ENCODE peak calls at places on chromosomes 16 and 17, in five cellular contexts. E is sigmoid colon, Y is transverse colon, F is A549, P is H1. R is an unnamed sample.

GRCh38 chr17:42682400-42683384 is at the start of gene CNTNAP1:
- DNase-seq in E (peak; percentile 88), Y (peak; percentile 68), F (peak; percentile 77), P (no peak), R (no peak)

GRCh38 chr16:11799509-11800384 is 2.7 kb upstream of the ZC3H7A start:
- DNase-seq in E (no peak), Y (no peak), F (no peak), P (no peak), R (no peak)

GRCh38 chr16:7150230-7150629 is 182.4 kb upstream of the RBFOX1 start:
- DNase-seq in E (no peak), Y (no peak), F (no peak), P (no peak), R (no peak)

GRCh38 chr17:9451919-9452318 is 123.7 kb downstream of the STX8 start:
- DNase-seq in E (no peak), Y (no peak), F (peak; percentile 35), P (no peak), R (no peak)

GRCh38 chr16:70520612-70521297 is 2.6 kb downstream of the COG4 start:
- DNase-seq in E (no peak), Y (no peak), F (no peak), P (no peak), R (no peak)

GRCh38 chr17:51165680-51166197 is 472 bp upstream of the NME2 start:
- DNase-seq in E (peak; percentile 73), Y (peak; percentile 43), F (peak; percentile 56), P (no peak), R (no peak)

GRCh38 chr17:7224661-7225111 is 4.9 kb downstream of the ACADVL start:
- DNase-seq in E (no peak), Y (no peak), F (no peak), P (no peak), R (no peak)

GRCh38 chr16:19148189-19148588 is 19.9 kb upstream of the SYT17 start:
- DNase-seq in E (no peak), Y (no peak), F (no peak), P (no peak), R (no peak)

GRCh38 chr16:87535855-87536794 is 43.3 kb upstream of the ZCCHC14 start:
- DNase-seq in E (no peak), Y (no peak), F (no peak), P (no peak), R (no peak)

GRCh38 chr17:41377546-41377945 is 4.6 kb downstream of the KRT34 start:
- DNase-seq in E (no peak), Y (no peak), F (no peak), P (no peak), R (no peak)

GRCh38 chr16:74605746-74606520 is 981 bp downstream of the GLG1 start:
- DNase-seq in E (peak; percentile 61), Y (no peak), F (no peak), P (no peak), R (no peak)

GRCh38 chr16:75660726-75661302 is 13.2 kb downstream of the TERF2IP start:
- DNase-seq in E (no peak), Y (no peak), F (no peak), P (no peak), R (no peak)

GRCh38 chr17:80204626-80205468 is 15.3 kb downstream of the SGSH start:
- DNase-seq in E (no peak), Y (no peak), F (no peak), P (no peak), R (no peak)

GRCh38 chr16:12613131-12613991 is 190.3 kb downstream of the CPPED1 start:
- DNase-seq in E (no peak), Y (peak; percentile 14), F (peak; percentile 61), P (peak; percentile 39), R (no peak)

GRCh38 chr17:49433000-49433694 is 18.5 kb upstream of the PHB1 start:
- DNase-seq in E (no peak), Y (no peak), F (no peak), P (no peak), R (no peak)

GRCh38 chr17:6035801-6036394 is 34.3 kb upstream of the WSCD1 start:
- DNase-seq in E (no peak), Y (no peak), F (no peak), P (no peak), R (no peak)

GRCh38 chr17:27609606-27610303 is 21.2 kb upstream of the LGALS9 start:
- DNase-seq in E (no peak), Y (peak; percentile 69), F (peak; percentile 46), P (no peak), R (no peak)

GRCh38 chr17:58337600-58338453 is 9.2 kb upstream of the TSPOAP1 start:
- DNase-seq in E (peak; percentile 90), Y (peak; percentile 85), F (no peak), P (peak; percentile 44), R (peak; percentile 47)

GRCh38 chr16:87216148-87216823 is 100.9 kb downstream of the C16orf95 start:
- DNase-seq in E (no peak), Y (no peak), F (no peak), P (no peak), R (peak; percentile 47)

GRCh38 chr16:79190542-79190941 is 410.0 kb downstream of the MAF start:
- DNase-seq in E (no peak), Y (no peak), F (no peak), P (no peak), R (no peak)

GRCh38 chr16:86844691-86845090 is 266.3 kb downstream of the FOXL1 start:
- DNase-seq in E (no peak), Y (no peak), F (no peak), P (no peak), R (no peak)

GRCh38 chr16:8849411-8850011 is 19.3 kb downstream of the CARHSP1 start:
- DNase-seq in E (no peak), Y (no peak), F (no peak), P (no peak), R (no peak)

GRCh38 chr16:10590342-10590741 is 9.9 kb upstream of the EMP2 start:
- DNase-seq in E (no peak), Y (no peak), F (no peak), P (no peak), R (no peak)

GRCh38 chr17:7438050-7438614 is 1.2 kb upstream of the FGF11 start:
- DNase-seq in E (no peak), Y (peak; percentile 54), F (no peak), P (no peak), R (peak; percentile 50)

GRCh38 chr16:28058839-28059589 is 4.5 kb downstream of the GSG1L start:
- DNase-seq in E (no peak), Y (no peak), F (no peak), P (no peak), R (no peak)

GRCh38 chr17:82831818-82832200 is 8.0 kb downstream of the ZNF750 start:
- DNase-seq in E (no peak), Y (no peak), F (no peak), P (no peak), R (no peak)

GRCh38 chr16:50526249-50526648 is 21.9 kb upstream of the NKD1 start:
- DNase-seq in E (no peak), Y (no peak), F (no peak), P (no peak), R (no peak)

DNA sequence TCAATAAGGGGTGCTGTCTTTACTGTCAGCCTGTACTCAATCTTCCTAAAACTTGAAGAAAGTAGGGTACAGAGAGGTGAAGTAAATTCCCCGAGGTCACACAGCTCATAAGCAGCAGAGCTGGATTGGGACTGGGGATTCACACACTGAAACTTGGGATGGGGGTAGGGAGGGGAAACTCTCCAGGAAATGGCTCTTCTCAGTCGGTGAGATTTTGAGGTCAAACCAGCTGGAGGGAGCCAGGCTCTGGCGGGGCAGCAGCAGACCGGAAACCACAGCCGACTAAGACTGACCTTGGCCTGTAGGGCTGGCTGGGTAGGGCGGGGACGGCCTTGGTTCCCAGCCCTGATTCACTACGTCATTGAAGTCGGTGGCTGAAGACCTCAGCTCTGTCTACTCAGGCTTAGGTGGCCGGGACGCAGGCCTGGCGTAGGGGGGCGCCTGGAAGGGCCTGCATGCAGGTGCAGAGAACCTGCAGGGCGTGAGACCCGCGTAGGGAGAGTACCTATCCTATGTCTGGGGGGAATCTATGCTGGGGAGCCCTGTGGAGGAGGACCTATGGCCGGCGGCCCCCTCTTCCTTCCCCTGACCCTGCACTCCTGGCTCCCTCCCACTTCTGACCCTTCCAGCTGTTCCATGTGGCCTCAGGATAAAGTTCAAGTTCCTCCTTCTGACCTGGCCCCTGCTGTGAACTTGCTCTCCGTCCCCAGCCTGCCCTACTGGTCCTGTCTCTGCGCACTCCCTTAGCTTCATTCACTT is 11.8 kb upstream of the SLC4A1 start:
- DNase-seq in E (peak; percentile 82), Y (peak; percentile 80), F (no peak), P (peak; percentile 19), R (peak; percentile 41)
- TF ChIP-seq EP300 in E (no peak), Y (no peak), F (no peak), P (no peak), R (peak; percentile 61)

GRCh38 chr17:17028059-17028877 is 14.0 kb upstream of the MPRIP start:
- DNase-seq in E (peak; percentile 75), Y (peak; percentile 96), F (peak; percentile 99), P (peak; percentile 56), R (peak; percentile 43)
- TF ChIP-seq POLR2A in E (no peak), Y (peak; percentile 51), F (peak; percentile 63), P (no peak), R (peak; percentile 30)

GRCh38 chr16:85308585-85309540 is 196.6 kb upstream of the CIBAR2 start:
- DNase-seq in E (no peak), Y (no peak), F (no peak), P (no peak), R (no peak)

GRCh38 chr16:85307552-85308364 is 195.5 kb upstream of the CIBAR2 start:
- DNase-seq in E (no peak), Y (no peak), F (no peak), P (no peak), R (no peak)

GRCh38 chr16:85311741-85312140 is 199.5 kb upstream of the CIBAR2 start:
- DNase-seq in E (no peak), Y (no peak), F (no peak), P (no peak), R (no peak)

GRCh38 chr16:85310868-85311585 is 198.8 kb upstream of the CIBAR2 start:
- DNase-seq in E (no peak), Y (no peak), F (no peak), P (no peak), R (no peak)

DNA sequence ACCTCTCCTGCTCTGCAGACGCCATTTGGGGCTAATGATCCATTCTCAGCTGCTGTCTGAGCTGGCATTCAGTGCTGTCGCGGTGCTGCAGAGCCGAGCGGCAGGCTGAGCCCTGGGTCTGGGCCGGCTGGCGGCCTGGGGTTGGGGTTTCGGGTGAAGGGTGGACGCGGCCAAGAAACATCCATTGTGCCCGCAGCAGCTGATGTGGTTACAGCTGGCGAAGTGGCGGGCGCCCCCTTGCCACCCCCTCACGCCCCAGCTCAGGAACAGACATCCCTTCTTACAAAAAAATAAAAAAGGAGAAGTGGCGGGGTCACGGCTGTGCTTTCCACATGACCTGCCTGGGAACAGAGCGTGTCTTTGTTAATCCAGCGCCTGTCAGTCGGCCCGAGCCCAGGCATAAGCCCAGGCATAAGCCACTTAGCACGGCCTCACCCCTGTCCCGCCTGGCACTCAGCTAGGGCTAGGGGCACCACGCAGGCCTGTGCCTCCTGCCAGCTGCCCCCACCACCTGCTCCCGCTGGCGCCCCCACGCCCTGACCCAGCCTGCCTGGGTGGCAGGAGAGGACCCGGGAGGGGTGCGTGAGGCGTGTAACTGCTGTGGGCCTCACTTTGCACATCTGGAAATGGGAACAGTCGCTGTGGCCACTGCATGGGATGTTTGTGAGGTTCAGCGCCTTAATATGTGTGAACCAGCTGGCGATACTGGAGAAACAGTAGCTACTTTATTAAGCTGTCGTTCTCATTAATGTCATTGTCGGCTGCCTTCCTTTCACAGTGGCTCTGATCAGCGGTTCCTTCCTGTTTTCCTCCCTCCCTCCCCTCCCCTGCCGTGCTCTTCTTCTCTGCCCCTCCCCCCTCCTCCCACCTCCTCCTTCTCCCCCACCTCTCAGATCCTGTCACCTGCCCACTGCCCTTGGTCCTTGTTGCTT is 197.7 kb upstream of the CIBAR2 start:
- DNase-seq in E (peak; percentile 86), Y (peak; percentile 48), F (no peak), P (no peak), R (peak; percentile 65)
- TF ChIP-seq EP300 in E (no peak), Y (no peak), F (no peak), P (peak; percentile 92), R (peak; percentile 96)

GRCh38 chr17:72988451-72988850 is 104.0 kb downstream of the SLC39A11 start:
- DNase-seq in E (no peak), Y (no peak), F (no peak), P (no peak), R (no peak)
- TF ChIP-seq POLR2A in E (no peak), Y (no peak), F (no peak), P (no peak), R (no peak)